ENCODE peak calls at places on chromosomes 5 and 9, in four cellular contexts. I is pancreas, S is lower lobe of right lung, O is CD14-positive monocyte. V is an unnamed sample.

GRCh38 chr5:451587-452458 is 8.8 kb downstream of the EXOC3 start:
- DNase-seq in S (no peak), I (no peak), O (no peak), V (no peak)

GRCh38 chr5:157750320-157750719 is 6.8 kb downstream of the LSM11 start:
- DNase-seq in I (no peak), O (no peak), S (no peak), V (no peak)

GRCh38 chr5:118968925-118969375 is 19.4 kb downstream of the DTWD2 start:
- DNase-seq in I (no peak), S (no peak), O (no peak), V (no peak)

GRCh38 chr5:61423487-61424157 is 91.6 kb downstream of the ZSWIM6 start:
- DNase-seq in I (no peak), S (no peak), O (no peak), V (no peak)

GRCh38 chr9:92266486-92266885 is 27.0 kb downstream of the IARS1 start:
- DNase-seq in S (no peak), I (no peak), O (no peak), V (no peak)

GRCh38 chr5:161446655-161447054 is 99.9 kb downstream of the GABRB2 start:
- DNase-seq in I (no peak), S (no peak), O (no peak), V (no peak)

GRCh38 chr9:38626006-38626405 is 5.6 kb upstream of the ANKRD18A start:
- DNase-seq in S (no peak), O (no peak), I (no peak), V (no peak)

GRCh38 chr5:69368458-69369368 is 607 bp downstream of the AK6 start:
- DNase-seq in O (no peak), I (no peak), S (no peak), V (no peak)

GRCh38 chr9:127178646-127179632 is 56.5 kb upstream of the ANGPTL2 start:
- DNase-seq in I (no peak), S (peak), O (no peak), V (no peak)

GRCh38 chr5:74501674-74502478 is 138.7 kb downstream of the ENC1 start:
- DNase-seq in O (no peak), I (no peak), S (no peak), V (no peak)

GRCh38 chr5:140042551-140043507 is at the start of gene NRG2:
- DNase-seq in O (peak), I (peak), S (peak), V (no peak)

GRCh38 chr9:8560560-8561525 is 761.3 kb upstream of the DMAC1 start:
- DNase-seq in S (no peak), O (no peak), I (no peak), V (no peak)

GRCh38 chr9:35826071-35826701 is 2.3 kb downstream of the FAM221B start:
- DNase-seq in I (no peak), O (no peak), S (no peak), V (peak)

GRCh38 chr5:38453921-38454320 is 102.5 kb downstream of the LIFR start:
- DNase-seq in O (no peak), I (no peak), S (no peak), V (no peak)

GRCh38 chr9:134844821-134845220 is 35.8 kb upstream of the FCN2 start:
- DNase-seq in S (no peak), I (no peak), O (no peak), V (no peak)

GRCh38 chr5:139765409-139766217 is 30.0 kb upstream of the PSD2 start:
- DNase-seq in O (peak), I (peak), S (peak), V (peak)

GRCh38 chr9:16680965-16681658 is 189.4 kb downstream of the BNC2 start:
- DNase-seq in O (no peak), I (no peak), S (no peak), V (no peak)

GRCh38 chr9:131733601-131734061 is 6.2 kb downstream of the RAPGEF1 start:
- DNase-seq in O (peak), S (no peak), I (no peak), V (peak)

GRCh38 chr9:119951090-119951489 is 581.9 kb upstream of the BRINP1 start:
- DNase-seq in I (no peak), O (no peak), S (no peak), V (no peak)

GRCh38 chr9:120571443-120572257 is 8.3 kb downstream of the CDK5RAP2 start:
- DNase-seq in I (peak), O (no peak), S (peak), V (no peak)

GRCh38 chr5:134568761-134569725 is 43.6 kb downstream of the JADE2 start:
- DNase-seq in I (peak), O (no peak), S (peak), V (no peak)

GRCh38 chr5:153122416-153122815 is 368.1 kb upstream of the GRIA1 start:
- DNase-seq in O (no peak), I (no peak), S (no peak), V (no peak)

GRCh38 chr5:144072518-144072927 is 97.9 kb downstream of the YIPF5 start:
- DNase-seq in O (no peak), I (no peak), S (no peak), V (no peak)

GRCh38 chr5:130514984-130515690 is 610.9 kb downstream of the CHSY3 start:
- DNase-seq in I (no peak), S (no peak), O (no peak), V (no peak)

GRCh38 chr5:30991462-30991861 is 202.0 kb upstream of the CDH6 start:
- DNase-seq in I (no peak), O (no peak), S (no peak), V (no peak)

GRCh38 chr9:102518324-102518723 is 476.8 kb upstream of the CYLC2 start:
- DNase-seq in S (no peak), O (no peak), I (no peak), V (no peak)

GRCh38 chr5:78659714-78660113 is 11.1 kb upstream of the LHFPL2 start:
- DNase-seq in I (no peak), O (no peak), S (no peak), V (no peak)

GRCh38 chr9:116416421-116416820 is 262.8 kb downstream of the PAPPA start:
- DNase-seq in I (no peak), O (no peak), S (no peak), V (no peak)

GRCh38 chr5:11075010-11075860 is 314.2 kb upstream of the DAP start:
- DNase-seq in O (no peak), S (no peak), I (peak), V (no peak)
- TF ChIP-seq CTCF in O (no peak), S (no peak), I (no peak), V (no peak)

DNA sequence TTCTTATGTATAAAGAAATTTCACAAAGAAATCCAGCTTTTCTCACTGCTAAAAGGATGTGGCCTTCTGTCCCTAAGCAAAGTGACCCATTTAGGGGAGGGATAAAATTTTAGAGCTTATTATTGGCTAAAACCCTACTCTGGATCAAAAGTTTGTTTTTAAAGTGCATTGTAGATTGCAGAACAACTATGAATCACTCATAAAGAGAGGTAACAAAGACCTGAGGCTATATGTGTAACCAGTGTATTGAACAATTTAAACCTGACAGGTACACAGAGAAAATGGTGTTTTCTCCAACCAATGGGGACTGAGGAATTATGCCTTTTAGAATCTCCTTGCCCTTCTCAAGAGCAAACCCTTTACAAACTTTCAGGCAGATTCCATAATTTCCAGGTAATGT is 86.6 kb downstream of the MUSK start:
- DNase-seq in S (no peak), O (no peak), I (no peak), V (no peak)
- TF ChIP-seq CTCF in S (no peak), O (no peak), I (no peak), V (no peak)

GRCh38 chr9:128420651-128421473 is at the start of gene CERCAM:
- DNase-seq in I (peak), S (peak), O (no peak), V (no peak)
- TF ChIP-seq CTCF in I (no peak), S (no peak), O (no peak), V (no peak)

DNA sequence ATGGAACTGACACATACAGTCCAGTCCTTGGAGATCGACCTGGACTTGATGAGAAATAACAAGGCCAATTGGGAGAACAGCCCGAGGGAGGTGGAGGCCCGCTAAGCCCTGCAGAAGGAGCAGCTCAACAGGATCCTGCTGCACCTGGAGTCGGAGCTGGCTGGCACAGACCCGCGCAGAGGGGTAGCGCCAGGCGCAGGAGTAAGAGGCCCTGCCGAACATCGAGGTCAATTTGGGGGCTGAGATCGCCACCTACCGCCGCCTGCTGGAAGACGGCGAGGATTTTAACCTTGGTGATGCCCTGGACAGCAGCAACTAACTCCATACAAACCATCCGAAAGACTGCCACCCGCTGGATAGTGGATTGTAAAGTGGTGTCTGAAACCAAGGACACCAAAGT is 1610.1 kb upstream of the ACO1 start:
- DNase-seq in S (peak), O (no peak), I (peak), V (no peak)
- TF ChIP-seq CTCF in S (no peak), O (no peak), I (no peak), V (no peak)

GRCh38 chr5:173922527-173922926 is 34.4 kb downstream of the CPEB4 start:
- DNase-seq in O (no peak), S (no peak), I (no peak), V (no peak)
- TF ChIP-seq CTCF in O (no peak), S (no peak), I (no peak), V (no peak)

GRCh38 chr5:36070687-36071571 is 4.2 kb upstream of the UGT3A2 start:
- DNase-seq in O (no peak), I (no peak), S (peak), V (no peak)
- TF ChIP-seq CTCF in O (no peak), I (no peak), S (no peak), V (no peak)

V was measured in HL-60.